ENCODE peak calls at places on chromosomes 13 and 19, in nine cellular contexts. L is foreskin fibroblast; I is stimulated activated CD8-positive, alpha-beta memory T cell treated with anti-CD3 and anti-CD28 coated beads, Interleukin-7, amount 100 ng/mL, for 1 hour; C is Kasumi-1; U is kidney epithelial cell; S is amygdala; Z is RWPE1; W is NCI-H1694 treated with DMSO at 0.1 percent for 48 hours; Q is ELR. D is an unnamed sample.
A peak's percentile ranks its signal among the peaks of the same experiment; 100 is the strongest.

GRCh38 chr13:50693755-50694154 is 149.7 kb downstream of the DLEU7 start:
- DNase-seq in L (peak; percentile 30), I (no peak), C (no peak), U (no peak), S (no peak), Z (no peak), W (no peak), Q (peak; percentile 17), D (no peak)

GRCh38 chr19:23762884-23763711 is 4.4 kb upstream of the ZNF681 start:
- DNase-seq in L (no peak), I (peak; percentile 58), C (no peak), U (peak; percentile 26), S (peak; percentile 72), Z (peak; percentile 73), W (no peak), Q (peak; percentile 68), D (peak; percentile 57)

GRCh38 chr19:46813570-46814358 is 25.4 kb upstream of the SLC1A5 start:
- DNase-seq in L (no peak), I (no peak), C (no peak), U (no peak), S (no peak), Z (no peak), W (no peak), Q (no peak), D (no peak)

GRCh38 chr13:111912453-111912866 is 154.5 kb upstream of the SOX1 start:
- DNase-seq in L (no peak), I (no peak), C (no peak), U (no peak), S (no peak), Z (no peak), W (no peak), Q (no peak), D (no peak)

GRCh38 chr13:23007430-23007829 is 173.3 kb upstream of the SGCG start:
- DNase-seq in L (no peak), I (no peak), C (no peak), U (no peak), S (no peak), Z (no peak), W (no peak), Q (no peak), D (no peak)

GRCh38 chr19:6925801-6926751 is 38.7 kb downstream of the ADGRE1 start:
- DNase-seq in L (no peak), I (no peak), C (no peak), U (no peak), S (no peak), Z (no peak), W (no peak), Q (peak; percentile 29), D (no peak)

GRCh38 chr13:46210362-46211083 is 1.2 kb upstream of the LRRC63 start:
- DNase-seq in L (no peak), I (no peak), C (no peak), U (no peak), S (no peak), Z (no peak), W (no peak), Q (no peak), D (no peak)

GRCh38 chr13:75180805-75181455 is 301.0 kb downstream of the TBC1D4 start:
- DNase-seq in L (no peak), I (no peak), C (no peak), U (no peak), S (no peak), Z (no peak), W (no peak), Q (peak; percentile 70), D (no peak)

GRCh38 chr19:7450243-7451223 is 38.3 kb downstream of the PEX11G start:
- DNase-seq in L (no peak), I (no peak), C (no peak), U (no peak), S (no peak), Z (no peak), W (no peak), Q (peak; percentile 17), D (no peak)